ENCODE peak calls at places on chromosomes 4 and X, in nine cellular contexts. F, K, H, J, G, A, M, D and Y are unnamed samples.

GRCh38 chr4:189117426-189117825 is 823.2 kb upstream of the FRG1 start:
- DNase-seq in M (no peak), D (no peak), G (peak), K (no peak), A (no peak), F (peak), H (no peak), J (no peak), Y (no peak)

GRCh38 chrX:3815896-3816664 is 102.6 kb upstream of the PRKX start:
- DNase-seq in A (peak), K (peak), F (peak), M (peak), H (peak), G (peak), D (peak), J (no peak), Y (peak)

GRCh38 chrX:141879616-141880015 is 24.1 kb upstream of the MAGEC1 start:
- DNase-seq in D (no peak), H (no peak), F (no peak), A (no peak), J (no peak), G (peak), K (no peak), M (no peak), Y (no peak)

GRCh38 chrX:110004210-110004609 is 1.3 kb downstream of the TMEM164 start:
- DNase-seq in G (no peak), F (no peak), H (no peak), D (no peak), M (peak), K (no peak), J (no peak), A (no peak), Y (no peak)

GRCh38 chrX:107213477-107213876 is 7.1 kb downstream of the DNAAF6 start:
- DNase-seq in F (no peak), H (no peak), M (no peak), G (no peak), D (no peak), J (no peak), A (no peak), K (no peak), Y (no peak)

GRCh38 chr4:27316176-27316575 is 455.5 kb downstream of the STIM2 start:
- DNase-seq in A (no peak), K (no peak), F (no peak), H (no peak), D (no peak), M (no peak), J (no peak), G (no peak), Y (no peak)

GRCh38 chrX:147741776-147742175 is 169.9 kb upstream of the FMR1 start:
- DNase-seq in H (no peak), G (no peak), J (no peak), D (no peak), M (no peak), A (no peak), F (no peak), K (no peak), Y (no peak)

GRCh38 chrX:68942141-68942540 is 113.3 kb downstream of the EFNB1 start:
- DNase-seq in G (no peak), A (peak), D (no peak), J (no peak), M (no peak), F (no peak), K (no peak), H (no peak), Y (no peak)

GRCh38 chrX:26192204-26192603 is at the start of gene MAGEB6:
- DNase-seq in F (no peak), M (no peak), K (no peak), H (no peak), G (peak), A (no peak), D (no peak), J (no peak), Y (no peak)

GRCh38 chr4:32985256-32985655 is 2265.1 kb downstream of the PCDH7 start:
- DNase-seq in F (peak), A (no peak), G (no peak), M (no peak), D (no peak), K (no peak), H (peak), J (no peak), Y (peak)

GRCh38 chr4:100811046-100811445 is 293.2 kb upstream of the EMCN start:
- DNase-seq in A (no peak), M (no peak), F (no peak), J (no peak), H (no peak), D (no peak), G (peak), K (no peak), Y (no peak)

DNA sequence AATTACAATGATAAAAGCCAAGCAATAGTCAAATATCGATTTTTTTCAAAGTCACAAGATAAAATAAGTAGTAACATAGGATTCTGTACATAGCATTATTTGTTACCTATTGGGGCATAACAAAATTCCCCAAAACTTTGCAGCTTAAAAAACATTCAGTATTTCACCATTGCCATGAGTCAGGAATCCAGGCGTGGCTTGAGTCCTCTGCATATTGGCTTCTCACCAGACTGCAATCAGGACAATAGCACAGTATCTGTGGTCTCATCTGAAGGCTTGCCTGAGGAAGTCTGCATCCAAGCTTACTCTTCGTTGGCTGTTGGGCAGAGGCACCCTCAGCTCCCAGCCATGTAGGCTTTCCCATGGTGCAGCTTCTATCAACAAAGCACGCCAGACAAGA is 6.2 kb upstream of the CTBP1 start:
- DNase-seq in M (no peak), A (no peak), K (no peak), F (peak), D (no peak), G (no peak), J (no peak), H (peak), Y (no peak)
- H3K4me3 ChIP-seq in M (no peak), A (no peak), K (no peak), F (no peak), D (no peak), G (no peak), J (no peak), H (no peak), Y (no peak)

GRCh38 chr4:18815081-18815778 is 793.7 kb upstream of the LCORL start:
- DNase-seq in G (peak), F (no peak), D (no peak), K (no peak), H (no peak), A (no peak), M (no peak), J (no peak), Y (no peak)

GRCh38 chr4:18815779-18816173 is 794.2 kb upstream of the LCORL start:
- DNase-seq in D (no peak), M (no peak), J (no peak), G (no peak), A (no peak), F (peak), K (no peak), H (no peak), Y (no peak)

GRCh38 chr4:18816228-18816891 is 794.8 kb upstream of the LCORL start:
- DNase-seq in G (no peak), H (no peak), D (no peak), A (no peak), F (no peak), M (no peak), K (no peak), J (no peak), Y (peak)

GRCh38 chr4:18813771-18814170 is 792.2 kb upstream of the LCORL start:
- DNase-seq in F (no peak), A (no peak), J (no peak), H (no peak), G (no peak), K (no peak), M (no peak), D (no peak), Y (no peak)

DNA sequence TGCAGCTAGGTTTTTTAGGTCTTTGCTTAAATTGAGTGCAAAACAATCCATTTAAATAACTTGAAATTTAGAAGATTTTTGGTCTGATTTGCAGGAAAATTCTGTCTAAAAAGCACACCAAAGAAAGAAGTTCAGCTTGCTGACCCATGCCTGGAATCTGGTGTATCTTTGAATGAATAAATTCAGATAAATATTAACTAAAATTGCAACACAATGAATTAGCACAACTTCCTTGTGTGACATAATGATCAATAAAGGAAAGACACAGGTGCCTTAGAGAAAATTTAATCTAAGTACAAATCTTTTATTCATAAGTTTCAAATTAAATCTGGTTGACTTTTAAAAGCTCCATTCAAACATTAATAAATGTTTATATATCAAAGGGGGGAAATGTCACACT is 791.5 kb upstream of the LCORL start:
- DNase-seq in M (no peak), F (no peak), H (no peak), G (no peak), J (no peak), D (no peak), A (no peak), K (no peak), Y (no peak)
- TF ChIP-seq CTCF in M (no peak), F (no peak), H (no peak), G (no peak), J (no peak), D (no peak), A (no peak), K (no peak), Y (no peak)

GRCh38 chrX:118347131-118347530 is 1.2 kb downstream of the WDR44 start:
- DNase-seq in J (no peak), A (no peak), H (peak), K (no peak), G (no peak), D (no peak), F (peak), M (no peak), Y (peak)

GRCh38 chrX:118350221-118350620 is 4.3 kb downstream of the WDR44 start:
- DNase-seq in G (no peak), M (no peak), D (no peak), H (no peak), A (no peak), F (peak), J (no peak), K (no peak), Y (no peak)

GRCh38 chrX:118346258-118347094 is 570 bp downstream of the WDR44 start:
- DNase-seq in J (peak), G (peak), M (peak), A (peak), H (no peak), D (peak), F (no peak), K (peak), Y (peak)

GRCh38 chrX:118349188-118349587 is 3.3 kb downstream of the WDR44 start:
- DNase-seq in M (no peak), G (no peak), K (no peak), J (no peak), F (no peak), A (no peak), D (no peak), H (no peak), Y (no peak)

DNA sequence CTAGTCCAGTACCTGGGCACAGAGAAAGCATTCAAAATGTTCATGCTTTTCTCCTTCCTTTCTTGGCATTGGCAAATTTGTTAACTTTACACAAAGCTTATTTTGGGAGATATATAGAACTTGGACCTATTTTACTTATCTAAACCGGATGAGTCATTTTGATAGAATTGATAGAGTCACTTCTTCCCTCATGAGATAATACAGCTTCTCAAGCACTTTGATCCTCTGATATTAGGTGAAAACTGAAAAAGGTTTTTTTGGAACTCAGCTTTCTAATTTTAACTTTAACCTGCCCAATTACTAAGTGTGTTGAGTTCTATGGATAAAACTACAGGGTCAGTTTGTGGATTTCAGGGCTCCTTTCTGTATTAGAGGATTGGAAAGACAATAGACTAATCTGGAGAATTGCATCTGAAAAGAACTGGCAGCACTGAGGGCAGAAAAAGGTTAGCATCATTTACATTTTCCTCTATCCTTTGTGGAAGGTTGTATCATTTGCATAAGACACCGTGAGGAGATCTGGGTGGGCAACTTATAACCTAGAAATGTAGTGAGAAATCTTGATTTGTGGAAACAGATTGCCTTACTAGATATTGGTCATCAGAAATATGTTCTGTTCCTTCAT is 2.4 kb downstream of the WDR44 start:
- DNase-seq in G (peak), A (no peak), J (no peak), K (no peak), H (no peak), F (no peak), D (no peak), M (no peak), Y (no peak)
- H3K4me3 ChIP-seq in G (peak), A (no peak), J (no peak), K (peak), H (peak), F (peak), D (no peak), M (peak), Y (peak)

GRCh38 chr4:3514806-3515421 is 17.3 kb downstream of the LRPAP1 start:
- DNase-seq in H (no peak), A (no peak), J (no peak), F (no peak), D (no peak), M (peak), K (no peak), G (peak), Y (no peak)
- TF ChIP-seq CTCF in H (peak), A (no peak), J (no peak), F (no peak), D (peak), M (no peak), K (no peak), G (peak), Y (peak)

GRCh38 chr4:184383497-184384055 is 90.8 kb downstream of the IRF2 start:
- DNase-seq in J (no peak), H (peak), F (peak), A (peak), G (no peak), D (no peak), M (no peak), K (no peak), Y (peak)
- H3K4me3 ChIP-seq in J (peak), H (peak), F (peak), A (peak), G (no peak), D (peak), M (peak), K (peak), Y (peak)

DNA sequence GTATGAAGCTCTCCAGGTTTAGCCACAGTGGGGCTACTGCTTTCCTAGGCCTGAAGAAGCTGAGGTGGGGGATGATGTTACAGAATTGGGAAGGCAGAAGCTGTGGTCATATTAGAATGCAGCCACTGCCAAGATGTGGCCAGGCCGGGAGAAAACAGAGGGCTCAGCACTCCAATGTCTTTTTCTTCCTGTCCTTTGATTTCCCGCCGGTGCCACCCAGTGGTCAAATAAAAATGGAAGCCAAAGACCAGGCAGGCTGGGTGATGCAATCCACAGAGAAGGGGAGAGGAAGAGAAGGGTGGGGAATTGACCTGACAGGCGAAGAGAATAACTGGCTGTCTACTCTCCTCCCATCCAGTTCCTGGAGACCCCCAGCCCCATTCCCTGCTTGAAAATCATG is 94.9 kb upstream of the SHISA3 start:
- DNase-seq in J (no peak), A (no peak), H (no peak), K (no peak), M (no peak), D (no peak), F (peak), G (peak), Y (peak)
- TF ChIP-seq CTCF in J (no peak), A (no peak), H (no peak), K (no peak), M (peak), D (no peak), F (peak), G (peak), Y (peak)

GRCh38 chr4:39609454-39609911 is 29.2 kb downstream of the SMIM14 start:
- DNase-seq in K (no peak), F (no peak), J (no peak), A (no peak), M (no peak), D (no peak), H (no peak), G (no peak), Y (no peak)
- H3K4me3 ChIP-seq in K (no peak), F (no peak), J (no peak), A (no peak), M (no peak), D (no peak), H (no peak), G (no peak), Y (no peak)

GRCh38 chr4:128379860-128380259 is 92.2 kb upstream of the PGRMC2 start:
- DNase-seq in H (no peak), M (peak), A (no peak), D (no peak), F (peak), G (peak), K (no peak), J (no peak), Y (peak)
- TF ChIP-seq CTCF in H (peak), M (peak), A (no peak), D (peak), F (peak), G (peak), K (peak), J (peak), Y (peak)